ENCODE peak calls at places on chromosomes 5 and 9, in four cellular contexts. One of them, this sample, is unnamed.

GRCh38 chr9:91503650-91504007 is 80.0 kb upstream of the NFIL3 start:
- DNase-seq in mammary epithelial cell: no peak
- DNase-seq in HepG2: no peak
- DNase-seq in AG04450: no peak
- DNase-seq in this sample: no peak

GRCh38 chr5:115170128-115170923 is 618 bp upstream of the TRIM36 start:
- DNase-seq in mammary epithelial cell: no peak
- DNase-seq in AG04450: no peak
- DNase-seq in HepG2: no peak
- DNase-seq in this sample: no peak

GRCh38 chr5:127369772-127370171 is 79.2 kb downstream of the MEGF10 start:
- DNase-seq in mammary epithelial cell: no peak
- DNase-seq in HepG2: no peak
- DNase-seq in AG04450: no peak
- DNase-seq in this sample: no peak

GRCh38 chr5:142545653-142546322 is 140.1 kb downstream of the FGF1 start:
- DNase-seq in AG04450: no peak
- DNase-seq in mammary epithelial cell: no peak
- DNase-seq in HepG2: no peak
- DNase-seq in this sample: no peak

GRCh38 chr9:91727316-91727861 is 222.6 kb downstream of the ROR2 start:
- DNase-seq in HepG2: peak
- DNase-seq in mammary epithelial cell: peak
- DNase-seq in AG04450: peak
- DNase-seq in this sample: no peak

GRCh38 chr5:39547548-39548154 is 122.9 kb upstream of the DAB2 start:
- DNase-seq in AG04450: peak
- DNase-seq in HepG2: peak
- DNase-seq in mammary epithelial cell: peak
- DNase-seq in this sample: no peak

GRCh38 chr9:16363916-16364315 is 506.6 kb downstream of the BNC2 start:
- DNase-seq in HepG2: no peak
- DNase-seq in mammary epithelial cell: no peak
- DNase-seq in AG04450: no peak
- DNase-seq in this sample: no peak

GRCh38 chr9:69421908-69422801 is 97.1 kb downstream of the ENTREP1 start:
- DNase-seq in HepG2: peak
- DNase-seq in AG04450: peak
- DNase-seq in mammary epithelial cell: peak
- DNase-seq in this sample: no peak

GRCh38 chr9:135783540-135784245 is 81.7 kb downstream of the KCNT1 start:
- DNase-seq in AG04450: no peak
- DNase-seq in HepG2: no peak
- DNase-seq in mammary epithelial cell: no peak
- DNase-seq in this sample: no peak

GRCh38 chr5:156367602-156368001 is 40.6 kb downstream of the SGCD start:
- DNase-seq in HepG2: peak
- DNase-seq in AG04450: peak
- DNase-seq in mammary epithelial cell: no peak
- DNase-seq in this sample: no peak

GRCh38 chr5:134177197-134178171 is 734 bp upstream of the SKP1 start:
- DNase-seq in mammary epithelial cell: peak
- DNase-seq in AG04450: peak
- DNase-seq in HepG2: peak
- DNase-seq in this sample: peak

GRCh38 chr5:56985941-56986630 is 34.2 kb upstream of the MIER3 start:
- DNase-seq in mammary epithelial cell: no peak
- DNase-seq in AG04450: no peak
- DNase-seq in HepG2: no peak
- DNase-seq in this sample: no peak

GRCh38 chr9:127968046-127968445 is 12.7 kb downstream of the EEIG1 start:
- DNase-seq in mammary epithelial cell: peak
- DNase-seq in HepG2: no peak
- DNase-seq in AG04450: no peak
- DNase-seq in this sample: peak

GRCh38 chr9:69943146-69943545 is 100.5 kb upstream of the MAMDC2 start:
- DNase-seq in AG04450: no peak
- DNase-seq in mammary epithelial cell: no peak
- DNase-seq in HepG2: no peak
- DNase-seq in this sample: no peak

GRCh38 chr5:56838409-56839039 is 23.2 kb downstream of the MAP3K1 start:
- DNase-seq in AG04450: peak
- DNase-seq in HepG2: peak
- DNase-seq in mammary epithelial cell: peak
- DNase-seq in this sample: no peak

GRCh38 chr5:1316588-1316902 is 21.7 kb upstream of the TERT start:
- DNase-seq in HepG2: no peak
- DNase-seq in AG04450: no peak
- DNase-seq in mammary epithelial cell: no peak
- DNase-seq in this sample: no peak

GRCh38 chr9:131237311-131237710 is 39.0 kb downstream of the FAM78A start:
- DNase-seq in HepG2: no peak
- DNase-seq in mammary epithelial cell: no peak
- DNase-seq in AG04450: no peak
- DNase-seq in this sample: no peak

GRCh38 chr9:70405808-70406445 is 8.5 kb downstream of the KLF9 start:
- DNase-seq in HepG2: no peak
- DNase-seq in mammary epithelial cell: no peak
- DNase-seq in AG04450: no peak
- DNase-seq in this sample: no peak

GRCh38 chr9:29511680-29512079 is 1938.4 kb upstream of the C9orf72 start:
- DNase-seq in AG04450: no peak
- DNase-seq in HepG2: no peak
- DNase-seq in mammary epithelial cell: no peak
- DNase-seq in this sample: no peak

GRCh38 chr5:161400583-161400982 is 145.9 kb downstream of the GABRB2 start:
- DNase-seq in mammary epithelial cell: no peak
- DNase-seq in AG04450: no peak
- DNase-seq in HepG2: no peak
- DNase-seq in this sample: no peak

GRCh38 chr5:158629591-158630312 is 470.0 kb downstream of the EBF1 start:
- DNase-seq in mammary epithelial cell: no peak
- DNase-seq in HepG2: no peak
- DNase-seq in AG04450: no peak
- DNase-seq in this sample: no peak

GRCh38 chr5:103243665-103244064 is 14.9 kb upstream of the MACIR start:
- DNase-seq in mammary epithelial cell: no peak
- DNase-seq in AG04450: no peak
- DNase-seq in HepG2: no peak
- DNase-seq in this sample: no peak

GRCh38 chr5:83914662-83915418 is 194.2 kb upstream of the HAPLN1 start:
- DNase-seq in HepG2: no peak
- DNase-seq in mammary epithelial cell: no peak
- DNase-seq in AG04450: no peak
- DNase-seq in this sample: no peak

GRCh38 chr5:170132642-170133448 is 27.1 kb downstream of the FOXI1 start:
- DNase-seq in mammary epithelial cell: peak
- DNase-seq in HepG2: no peak
- DNase-seq in AG04450: no peak
- DNase-seq in this sample: no peak

GRCh38 chr5:91742504-91742903 is 359.4 kb upstream of the ARRDC3 start:
- DNase-seq in AG04450: no peak
- DNase-seq in HepG2: no peak
- DNase-seq in mammary epithelial cell: no peak
- DNase-seq in this sample: no peak

GRCh38 chr5:6721442-6721841 is 8.2 kb downstream of the TENT4A start:
- DNase-seq in mammary epithelial cell: no peak
- DNase-seq in HepG2: no peak
- DNase-seq in AG04450: no peak
- DNase-seq in this sample: no peak

GRCh38 chr9:136821333-136822031 is 13.7 kb downstream of the RABL6 start:
- DNase-seq in AG04450: no peak
- DNase-seq in mammary epithelial cell: no peak
- DNase-seq in HepG2: no peak
- DNase-seq in this sample: no peak

GRCh38 chr9:81620009-81620405 is 69.3 kb downstream of the TLE1 start:
- DNase-seq in mammary epithelial cell: no peak
- DNase-seq in AG04450: no peak
- DNase-seq in HepG2: no peak
- DNase-seq in this sample: no peak

GRCh38 chr5:124176692-124177091 is 569.7 kb downstream of the ZNF608 start:
- DNase-seq in HepG2: no peak
- DNase-seq in mammary epithelial cell: no peak
- DNase-seq in AG04450: no peak
- DNase-seq in this sample: no peak

GRCh38 chr5:113607361-113607760 is 93.9 kb downstream of the YTHDC2 start:
- DNase-seq in mammary epithelial cell: no peak
- DNase-seq in AG04450: no peak
- DNase-seq in HepG2: no peak
- DNase-seq in this sample: no peak

GRCh38 chr5:116883875-116884274 is 309.3 kb upstream of the SEMA6A start:
- DNase-seq in mammary epithelial cell: no peak
- DNase-seq in HepG2: no peak
- DNase-seq in AG04450: no peak
- DNase-seq in this sample: no peak

GRCh38 chr9:114612272-114612923 is 1.3 kb downstream of the TMEM268 start:
- DNase-seq in HepG2: no peak
- DNase-seq in AG04450: no peak
- DNase-seq in mammary epithelial cell: no peak
- DNase-seq in this sample: no peak

GRCh38 chr5:41109186-41109585 is 38.0 kb upstream of the MROH2B start:
- DNase-seq in HepG2: no peak
- DNase-seq in mammary epithelial cell: no peak
- DNase-seq in AG04450: no peak
- DNase-seq in this sample: no peak

GRCh38 chr5:54492196-54492595 is 25.4 kb upstream of the SNX18 start:
- DNase-seq in HepG2: no peak
- DNase-seq in mammary epithelial cell: peak
- DNase-seq in AG04450: no peak
- DNase-seq in this sample: no peak

GRCh38 chr5:94086194-94086593 is 344.8 kb upstream of the POU5F2 start:
- DNase-seq in HepG2: no peak
- DNase-seq in mammary epithelial cell: no peak
- DNase-seq in AG04450: no peak
- DNase-seq in this sample: no peak

GRCh38 chr5:120055858-120056257 is 408.2 kb upstream of the PRR16 start:
- DNase-seq in mammary epithelial cell: peak
- DNase-seq in HepG2: no peak
- DNase-seq in AG04450: peak
- DNase-seq in this sample: peak

GRCh38 chr5:60026174-60026573 is 132.6 kb upstream of the PDE4D start:
- DNase-seq in HepG2: no peak
- DNase-seq in AG04450: no peak
- DNase-seq in mammary epithelial cell: peak
- DNase-seq in this sample: no peak

GRCh38 chr5:176548967-176549444 is at the start of gene CDHR2:
- DNase-seq in AG04450: no peak
- DNase-seq in mammary epithelial cell: no peak
- DNase-seq in HepG2: peak
- DNase-seq in this sample: no peak
- H3K27ac ChIP-seq in AG04450: no peak
- H3K27ac ChIP-seq in mammary epithelial cell: no peak
- H3K27ac ChIP-seq in HepG2: peak
- H3K27ac ChIP-seq in this sample: no peak

GRCh38 chr5:150505816-150506215 is 2.1 kb upstream of the NDST1 start:
- DNase-seq in AG04450: no peak
- DNase-seq in mammary epithelial cell: no peak
- DNase-seq in HepG2: no peak
- DNase-seq in this sample: no peak
- H3K27ac ChIP-seq in AG04450: no peak
- H3K27ac ChIP-seq in mammary epithelial cell: no peak
- H3K27ac ChIP-seq in HepG2: no peak
- H3K27ac ChIP-seq in this sample: peak

GRCh38 chr5:32446660-32447059 is 2.1 kb upstream of the ZFR start:
- DNase-seq in HepG2: no peak
- DNase-seq in mammary epithelial cell: no peak
- DNase-seq in AG04450: no peak
- DNase-seq in this sample: no peak
- H3K27ac ChIP-seq in HepG2: no peak
- H3K27ac ChIP-seq in mammary epithelial cell: peak
- H3K27ac ChIP-seq in AG04450: no peak
- H3K27ac ChIP-seq in this sample: peak

DNA sequence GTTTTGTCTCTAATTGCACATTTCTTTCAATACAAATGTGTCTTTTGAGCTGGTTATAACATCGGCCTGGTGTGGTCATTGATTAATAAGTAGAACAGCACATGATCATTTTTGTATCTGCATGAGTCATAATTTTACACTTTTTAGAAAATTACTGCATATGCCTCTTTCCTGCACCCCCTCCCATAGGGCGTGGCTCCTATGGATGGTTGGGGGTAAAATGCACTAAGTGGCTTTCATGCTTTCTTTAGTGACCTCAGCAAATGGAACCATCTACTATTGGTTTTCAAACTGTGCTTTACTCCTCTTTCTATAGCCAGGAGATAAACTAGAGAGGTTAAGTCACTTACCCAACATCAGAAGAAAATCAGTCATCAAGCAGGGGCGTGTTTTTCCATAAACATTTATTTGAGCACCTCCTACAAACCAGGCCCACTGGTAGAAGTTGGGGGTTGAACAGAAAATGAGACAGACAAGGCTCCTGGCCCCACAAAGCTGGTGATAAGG is 3.8 kb downstream of the ANXA6 start:
- DNase-seq in HepG2: no peak
- DNase-seq in AG04450: no peak
- DNase-seq in mammary epithelial cell: no peak
- DNase-seq in this sample: no peak
- H3K27ac ChIP-seq in HepG2: no peak
- H3K27ac ChIP-seq in AG04450: no peak
- H3K27ac ChIP-seq in mammary epithelial cell: no peak
- H3K27ac ChIP-seq in this sample: no peak

GRCh38 chr9:36151306-36152210 is 15.0 kb downstream of the GLIPR2 start:
- DNase-seq in HepG2: no peak
- DNase-seq in mammary epithelial cell: no peak
- DNase-seq in AG04450: no peak
- DNase-seq in this sample: no peak
- H3K27ac ChIP-seq in HepG2: no peak
- H3K27ac ChIP-seq in mammary epithelial cell: no peak
- H3K27ac ChIP-seq in AG04450: peak
- H3K27ac ChIP-seq in this sample: no peak

GRCh38 chr5:172428224-172429166 is 25.8 kb downstream of the SH3PXD2B start:
- DNase-seq in AG04450: no peak
- DNase-seq in HepG2: peak
- DNase-seq in mammary epithelial cell: no peak
- DNase-seq in this sample: no peak
- H3K27ac ChIP-seq in AG04450: peak
- H3K27ac ChIP-seq in HepG2: no peak
- H3K27ac ChIP-seq in mammary epithelial cell: no peak
- H3K27ac ChIP-seq in this sample: peak

This sample was measured in epithelial cell of prostate.